ENCODE peak calls at places on chromosome 14, in ten cellular contexts. E is activated CD4-positive, alpha-beta T cell treated with anti-CD3 and anti-CD28 coated beads, Interleukin-2, amount 50 U/mL, for 24 hours; Q is HS-27A; P is activated CD8-positive, alpha-beta memory T cell treated with anti-CD3 and anti-CD28 coated beads, Interleukin-2, amount 50 U/mL, for 4 hours; H is natural killer cell treated with Interleukin-12 subunit alpha and Interleukin-12 subunit beta and Interleukin-15 and Interleukin-18, amount 100 ng/mL, for 72 hours; U is neural progenitor cell; D is M059J; N is aorta; G is mesothelial cell of epicardium; A is GM06990. I is an unnamed sample.

GRCh38 chr14:68487805-68488590 is 304.9 kb downstream of the ZFP36L1 start:
- DNase-seq in N (no peak), P (no peak), U (peak; percentile 51), G (no peak), E (no peak), H (no peak), D (peak; percentile 76), A (no peak), Q (no peak), I (no peak)

GRCh38 chr14:104600141-104600643 is 4.4 kb downstream of the TMEM179 start:
- DNase-seq in H (peak; percentile 20), Q (no peak), E (no peak), N (peak; percentile 64), D (peak; percentile 14), P (peak; percentile 11), G (no peak), U (peak; percentile 57), A (no peak), I (no peak)

GRCh38 chr14:61268797-61269196 is 12.3 kb downstream of the TMEM30B start:
- DNase-seq in A (no peak), H (no peak), N (no peak), U (no peak), P (no peak), G (no peak), E (no peak), D (no peak), Q (no peak), I (no peak)

GRCh38 chr14:90177537-90178189 is 78.7 kb upstream of the PSMC1 start:
- DNase-seq in G (no peak), N (no peak), E (no peak), P (no peak), U (no peak), Q (no peak), A (no peak), H (no peak), D (no peak), I (no peak)

GRCh38 chr14:105861985-105862465 is 335.6 kb downstream of the TMEM121 start:
- DNase-seq in D (no peak), U (no peak), Q (no peak), N (no peak), E (no peak), A (peak; percentile 81), P (peak; percentile 20), H (peak; percentile 34), G (no peak), I (no peak)

GRCh38 chr14:31414190-31414833 is 6.0 kb downstream of the HEATR5A start:
- DNase-seq in D (peak; percentile 39), A (no peak), P (no peak), U (no peak), E (no peak), G (no peak), Q (peak; percentile 14), N (no peak), H (no peak), I (no peak)

GRCh38 chr14:95370076-95370475 is 50.4 kb upstream of the CLMN start:
- DNase-seq in U (no peak), E (no peak), Q (no peak), A (no peak), N (no peak), G (no peak), H (no peak), P (no peak), D (no peak), I (no peak)

GRCh38 chr14:94123868-94124267 is 5.5 kb downstream of the IFI27L2 start:
- DNase-seq in E (no peak), Q (no peak), U (no peak), N (no peak), A (no peak), H (no peak), D (no peak), G (no peak), P (no peak), I (no peak)

GRCh38 chr14:70971588-70971987 is 64.3 kb downstream of the PCNX1 start:
- DNase-seq in U (no peak), E (no peak), N (no peak), Q (no peak), H (no peak), A (no peak), P (no peak), D (no peak), G (no peak), I (no peak)

GRCh38 chr14:90556050-90556477 is 159.2 kb downstream of the CALM1 start:
- DNase-seq in E (no peak), Q (no peak), G (no peak), H (peak; percentile 16), P (no peak), D (no peak), A (no peak), N (peak; percentile 68), U (peak; percentile 83), I (no peak)

GRCh38 chr14:77026930-77027537 is 1.5 kb downstream of the IRF2BPL start:
- DNase-seq in N (peak; percentile 83), H (peak; percentile 72), D (peak; percentile 51), G (no peak), A (peak; percentile 58), E (no peak), U (peak; percentile 88), P (peak; percentile 56), Q (no peak), I (peak; percentile 39)

GRCh38 chr14:96148631-96149030 is 56.0 kb upstream of the BDKRB2 start:
- DNase-seq in Q (no peak), P (no peak), D (no peak), U (no peak), G (no peak), N (no peak), A (no peak), H (no peak), E (no peak), I (no peak)

GRCh38 chr14:38425324-38425976 is 169.6 kb upstream of the CLEC14A start:
- DNase-seq in Q (no peak), E (no peak), H (no peak), G (no peak), N (no peak), U (no peak), P (no peak), D (no peak), A (no peak), I (no peak)

GRCh38 chr14:88023658-88024187 is 18.8 kb downstream of the GPR65 start:
- DNase-seq in A (no peak), U (no peak), P (no peak), E (no peak), H (no peak), Q (no peak), N (no peak), G (no peak), D (no peak), I (no peak)

GRCh38 chr14:38839743-38840375 is 263.2 kb downstream of the SEC23A start:
- DNase-seq in E (no peak), P (no peak), U (no peak), A (no peak), H (no peak), N (no peak), G (no peak), Q (peak; percentile 20), D (peak; percentile 40), I (no peak)

GRCh38 chr14:93347850-93348249 is 868 bp downstream of the COX8C start:
- DNase-seq in E (no peak), H (no peak), A (no peak), Q (no peak), G (no peak), U (no peak), D (no peak), N (no peak), P (no peak), I (no peak)

GRCh38 chr14:104659764-104660523 is 29.5 kb upstream of the INF2 start:
- DNase-seq in P (no peak), A (peak; percentile 85), D (no peak), E (no peak), G (no peak), Q (no peak), H (peak; percentile 50), N (peak; percentile 73), U (no peak), I (no peak)

GRCh38 chr14:56539862-56540261 is 39.7 kb upstream of the TMEM260 start:
- DNase-seq in P (no peak), U (no peak), A (no peak), N (no peak), G (no peak), E (no peak), H (no peak), D (no peak), Q (no peak), I (no peak)

GRCh38 chr14:76995279-76996035 is 33.1 kb downstream of the IRF2BPL start:
- DNase-seq in Q (no peak), P (no peak), A (no peak), U (no peak), E (no peak), G (no peak), H (no peak), N (no peak), D (no peak), I (no peak)

GRCh38 chr14:101361451-101362433 is 199.6 kb upstream of the DIO3 start:
- DNase-seq in E (no peak), G (no peak), H (no peak), P (no peak), D (no peak), Q (no peak), N (peak; percentile 55), U (no peak), A (no peak), I (no peak)

GRCh38 chr14:91154851-91155625 is 41.2 kb downstream of the DGLUCY start:
- DNase-seq in G (no peak), P (peak; percentile 33), D (peak; percentile 83), N (no peak), H (peak; percentile 72), A (no peak), Q (no peak), U (no peak), E (no peak), I (peak; percentile 93)

GRCh38 chr14:101466456-101467180 is 94.7 kb upstream of the DIO3 start:
- DNase-seq in Q (no peak), P (no peak), N (no peak), E (no peak), G (no peak), A (no peak), D (no peak), U (no peak), H (no peak), I (no peak)

GRCh38 chr14:26839481-26839880 is 241.6 kb upstream of the NOVA1 start:
- DNase-seq in A (no peak), G (no peak), H (no peak), D (no peak), P (no peak), Q (no peak), E (no peak), N (no peak), U (no peak), I (no peak)

GRCh38 chr14:103716091-103716801 is 636 bp downstream of the ZFYVE21 start:
- DNase-seq in Q (no peak), P (peak; percentile 29), E (no peak), N (peak; percentile 88), U (no peak), G (no peak), H (no peak), A (no peak), D (peak; percentile 15), I (peak; percentile 18)

GRCh38 chr14:65231286-65231980 is 129.1 kb upstream of the MAX start:
- DNase-seq in P (no peak), Q (no peak), D (no peak), N (no peak), E (no peak), H (no peak), U (no peak), A (no peak), G (no peak), I (peak; percentile 27)

GRCh38 chr14:99727096-99727870 is 43.2 kb downstream of the CYP46A1 start:
- DNase-seq in E (no peak), G (no peak), A (no peak), D (no peak), N (peak; percentile 67), P (peak; percentile 6), Q (no peak), U (no peak), H (no peak), I (no peak)

GRCh38 chr14:68660495-68660894 is 132.4 kb downstream of the ZFP36L1 start:
- DNase-seq in G (no peak), A (no peak), Q (no peak), E (no peak), D (no peak), P (no peak), U (no peak), H (no peak), N (no peak), I (no peak)

I was measured in NCI-H345.